ENCODE peak calls at places on chromosomes 16 and 17, in ten cellular contexts. G is cardiac muscle cell; L is HL-60; A is AG09319; O is lower leg skin; R is activated CD8-positive, alpha-beta memory T cell treated with anti-CD3 and anti-CD28 coated beads for 1 hour; Z is RWPE1; D is Right ventricle myocardium superior; M is heart right ventricle; Y is HEK293T. K is an unnamed sample.

GRCh38 chr16:75058815-75059214 is 57.8 kb downstream of the LDHD start:
- DNase-seq in Y (no peak), O (no peak), M (no peak), G (no peak), Z (no peak), L (no peak), D (no peak), R (no peak), A (no peak), K (no peak)

GRCh38 chr16:16025214-16025968 is 76.0 kb downstream of the ABCC1 start:
- DNase-seq in G (peak; percentile 64), R (no peak), Y (no peak), A (peak; percentile 74), Z (no peak), O (no peak), M (no peak), D (no peak), L (no peak), K (no peak)

GRCh38 chr17:34633351-34633750 is 54.0 kb downstream of the TMEM132E start:
- DNase-seq in R (no peak), Y (no peak), M (no peak), Z (no peak), A (no peak), O (no peak), D (no peak), L (no peak), G (no peak), K (peak; percentile 1)

GRCh38 chr17:28985950-28986713 is 19.7 kb downstream of the SEZ6 start:
- DNase-seq in M (no peak), D (no peak), R (no peak), O (no peak), Z (no peak), A (no peak), G (no peak), Y (no peak), L (no peak), K (no peak)

GRCh38 chr16:4846901-4847773 is at the start of the genes GLYR1 and UBN1:
- DNase-seq in O (peak; percentile 100), D (peak; percentile 100), G (peak; percentile 98), L (peak; percentile 95), M (peak; percentile 100), Z (peak; percentile 96), A (peak; percentile 88), R (peak; percentile 100), Y (peak; percentile 98), K (peak; percentile 96)

GRCh38 chr17:44363613-44364159 is at the start of gene FAM171A2:
- DNase-seq in A (no peak), L (no peak), R (peak; percentile 57), Z (peak; percentile 56), Y (peak; percentile 91), O (no peak), M (peak; percentile 73), D (peak; percentile 79), G (peak; percentile 67), K (peak; percentile 65)

GRCh38 chr17:41393294-41393693 is 4.1 kb downstream of the KRT31 start:
- DNase-seq in M (peak; percentile 29), Z (no peak), D (no peak), L (no peak), R (no peak), A (no peak), O (no peak), G (peak; percentile 65), Y (no peak), K (no peak)

GRCh38 chr16:88195021-88195581 is 187.7 kb upstream of the ZNF469 start:
- DNase-seq in Y (no peak), Z (no peak), M (no peak), R (no peak), O (no peak), A (no peak), D (no peak), G (no peak), L (no peak), K (no peak)

GRCh38 chr17:13283606-13284005 is 265.8 kb upstream of the ELAC2 start:
- DNase-seq in A (no peak), Z (no peak), L (no peak), M (no peak), O (no peak), G (no peak), R (no peak), Y (no peak), D (no peak), K (no peak)

GRCh38 chr17:77501751-77502625 is 361.2 kb downstream of the SEC14L1 start:
- DNase-seq in A (no peak), L (no peak), O (peak; percentile 79), M (no peak), R (no peak), Y (no peak), Z (no peak), G (no peak), D (no peak), K (no peak)

GRCh38 chr16:65125322-65125721 is 3.5 kb upstream of the CDH11 start:
- DNase-seq in D (no peak), Z (no peak), A (no peak), Y (no peak), L (no peak), O (no peak), R (no peak), M (no peak), G (no peak), K (no peak)

GRCh38 chr17:59814685-59815084 is 78.1 kb downstream of the TUBD1 start:
- DNase-seq in R (no peak), D (no peak), L (no peak), A (no peak), M (no peak), G (no peak), Y (no peak), O (no peak), Z (no peak), K (no peak)

GRCh38 chr17:38453951-38454421 is 25.7 kb downstream of the ARHGAP23 start:
- DNase-seq in G (peak; percentile 65), A (no peak), M (no peak), Y (no peak), D (peak; percentile 59), Z (no peak), O (no peak), R (no peak), L (no peak), K (no peak)

GRCh38 chr17:5437721-5438317 is 1.1 kb downstream of the C1QBP start:
- DNase-seq in Z (peak; percentile 55), A (no peak), Y (no peak), M (no peak), L (no peak), G (no peak), O (no peak), D (no peak), R (no peak), K (peak; percentile 76)

GRCh38 chr17:65185060-65185459 is 47.9 kb downstream of the RGS9 start:
- DNase-seq in O (no peak), D (no peak), Z (no peak), M (no peak), G (no peak), A (no peak), Y (no peak), L (no peak), R (no peak), K (no peak)

GRCh38 chr17:4719684-4720221 is 9.3 kb downstream of the ARRB2 start:
- DNase-seq in A (no peak), L (no peak), R (no peak), G (peak; percentile 34), D (no peak), O (no peak), Z (no peak), M (no peak), Y (peak; percentile 30), K (no peak)

K was measured in RKO.